ENCODE peak calls at places on chromosomes 2 and 18, in five cellular contexts. P is A549; F is tibial artery; J is colonic mucosa; I is CD4-positive, alpha-beta memory T cell. T is an unnamed sample.

GRCh38 chr2:113275556-113276215 is 3.0 kb downstream of the PAX8 start:
- DNase-seq in P (no peak), F (no peak), J (no peak), I (no peak), T (no peak)

GRCh38 chr18:41973989-41974388 is 19.0 kb downstream of the PIK3C3 start:
- DNase-seq in P (no peak), F (no peak), J (no peak), I (no peak), T (no peak)

GRCh38 chr18:61820842-61821241 is 72.0 kb downstream of the RNF152 start:
- DNase-seq in P (no peak), F (no peak), J (no peak), I (no peak), T (no peak)

GRCh38 chr2:234588054-234588430 is 91.2 kb upstream of the ARL4C start:
- DNase-seq in P (no peak), F (no peak), J (no peak), I (no peak), T (no peak)

GRCh38 chr2:186639939-186640338 is 50.1 kb downstream of the ITGAV start:
- DNase-seq in P (no peak), F (no peak), J (no peak), I (no peak), T (no peak)

GRCh38 chr2:64819774-64820688 is 166.3 kb upstream of the SERTAD2 start:
- DNase-seq in P (no peak), F (no peak), J (no peak), I (peak; percentile 65), T (peak; percentile 44)

GRCh38 chr18:38709122-38709521 is 1143.5 kb upstream of the CELF4 start:
- DNase-seq in P (no peak), F (no peak), J (no peak), I (no peak), T (no peak)

GRCh38 chr2:34159891-34160290 is 560.8 kb upstream of the FAM98A start:
- DNase-seq in P (no peak), F (no peak), J (no peak), I (no peak), T (no peak)

GRCh38 chr18:78769502-78770113 is 210.0 kb upstream of the SALL3 start:
- DNase-seq in P (no peak), F (no peak), J (peak; percentile 14), I (no peak), T (no peak)

GRCh38 chr18:9091066-9091476 is 11.4 kb upstream of the NDUFV2 start:
- DNase-seq in P (no peak), F (no peak), J (no peak), I (peak; percentile 86), T (no peak)

GRCh38 chr2:140288213-140288612 is 1508.0 kb upstream of the NXPH2 start:
- DNase-seq in P (no peak), F (no peak), J (no peak), I (no peak), T (no peak)

GRCh38 chr2:557635-558301 is 119.4 kb downstream of the TMEM18 start:
- DNase-seq in P (no peak), F (no peak), J (no peak), I (no peak), T (no peak)

GRCh38 chr2:10305715-10306114 is 3.0 kb downstream of the HPCAL1 start:
- DNase-seq in P (peak; percentile 47), F (no peak), J (no peak), I (peak; percentile 24), T (no peak)

GRCh38 chr18:14958701-14959100 is 210.7 kb downstream of the ANKRD30B start:
- DNase-seq in P (no peak), F (no peak), J (no peak), I (no peak), T (no peak)

GRCh38 chr2:160338891-160339290 is 138.8 kb upstream of the ITGB6 start:
- DNase-seq in P (no peak), F (peak; percentile 61), J (no peak), I (no peak), T (no peak)

GRCh38 chr2:213001285-213001910 is 150.0 kb downstream of the IKZF2 start:
- DNase-seq in P (no peak), F (no peak), J (no peak), I (no peak), T (no peak)

GRCh38 chr2:6881036-6881435 is 3.5 kb downstream of the RSAD2 start:
- DNase-seq in P (no peak), F (no peak), J (no peak), I (no peak), T (no peak)

GRCh38 chr18:32566960-32567359 is 96.3 kb upstream of the GAREM1 start:
- DNase-seq in P (no peak), F (no peak), J (peak; percentile 22), I (no peak), T (no peak)

GRCh38 chr2:189379287-189379630 is 62.0 kb upstream of the WDR75 start:
- DNase-seq in P (peak; percentile 27), F (no peak), J (no peak), I (no peak), T (no peak)

GRCh38 chr2:189406612-189407011 is 34.7 kb upstream of the WDR75 start:
- DNase-seq in P (no peak), F (no peak), J (no peak), I (no peak), T (no peak)

GRCh38 chr2:228703099-228703498 is 521.6 kb upstream of the SPHKAP start:
- DNase-seq in P (no peak), F (no peak), J (no peak), I (no peak), T (no peak)

GRCh38 chr2:215843579-215843978 is 169.8 kb downstream of the MREG start:
- DNase-seq in P (peak; percentile 37), F (peak; percentile 73), J (no peak), I (no peak), T (no peak)

GRCh38 chr18:62715829-62716678 is 713 bp downstream of the PHLPP1 start:
- DNase-seq in P (peak; percentile 53), F (peak; percentile 38), J (peak; percentile 57), I (peak; percentile 69), T (peak; percentile 46)

GRCh38 chr18:70464343-70465114 is 175.7 kb downstream of the SOCS6 start:
- DNase-seq in P (peak; percentile 75), F (peak; percentile 77), J (peak; percentile 81), I (peak; percentile 8), T (peak; percentile 35)

GRCh38 chr18:44602845-44603244 is 77.8 kb upstream of the SETBP1 start:
- DNase-seq in P (no peak), F (no peak), J (no peak), I (no peak), T (no peak)

GRCh38 chr2:200003444-200003843 is 48.1 kb downstream of the MAIP1 start:
- DNase-seq in P (no peak), F (no peak), J (no peak), I (no peak), T (no peak)

GRCh38 chr2:42238644-42239288 is 69.6 kb downstream of the EML4 start:
- DNase-seq in P (peak; percentile 76), F (no peak), J (peak; percentile 68), I (peak; percentile 51), T (no peak)

GRCh38 chr2:88709117-88709739 is 17.8 kb downstream of the RPIA start:
- DNase-seq in P (no peak), F (no peak), J (no peak), I (no peak), T (no peak)

GRCh38 chr2:168397629-168398028 is 58.4 kb upstream of the CERS6 start:
- DNase-seq in P (no peak), F (no peak), J (no peak), I (no peak), T (no peak)

GRCh38 chr2:239223330-239224248 is 177.2 kb downstream of the HDAC4 start:
- DNase-seq in P (no peak), F (peak; percentile 64), J (peak; percentile 74), I (no peak), T (no peak)

GRCh38 chr2:71070294-71071025 is 2.0 kb downstream of the NAGK start:
- DNase-seq in P (peak; percentile 70), F (no peak), J (no peak), I (no peak), T (no peak)

GRCh38 chr2:878245-878930 is 72.3 kb upstream of the SNTG2 start:
- DNase-seq in P (no peak), F (no peak), J (peak; percentile 14), I (no peak), T (no peak)

GRCh38 chr2:127657232-127657595 is 11.3 kb downstream of the GPR17 start:
- DNase-seq in P (no peak), F (no peak), J (no peak), I (no peak), T (no peak)

GRCh38 chr18:53148056-53148574 is 808.1 kb downstream of the DCC start:
- DNase-seq in P (no peak), F (no peak), J (no peak), I (no peak), T (no peak)

GRCh38 chr2:111100765-111101162 is 19.9 kb upstream of the BCL2L11 start:
- DNase-seq in P (peak; percentile 24), F (no peak), J (no peak), I (no peak), T (no peak)

GRCh38 chr2:7953184-7953583 is 728.7 kb upstream of the ID2 start:
- DNase-seq in P (no peak), F (no peak), J (no peak), I (no peak), T (no peak)

GRCh38 chr2:63772061-63772460 is 69.6 kb upstream of the UGP2 start:
- DNase-seq in P (no peak), F (no peak), J (no peak), I (no peak), T (no peak)

GRCh38 chr2:235827585-235827992 is 333.7 kb downstream of the AGAP1 start:
- DNase-seq in P (peak; percentile 45), F (no peak), J (no peak), I (no peak), T (no peak)

GRCh38 chr2:197870137-197870536 is 65.7 kb downstream of the PLCL1 start:
- DNase-seq in P (no peak), F (no peak), J (no peak), I (no peak), T (no peak)
- H3K4me1 ChIP-seq in P (no peaks in the 10 kb centered on the region), F (no peaks in the 10 kb centered on the region), J (no peaks in the 10 kb centered on the region), I (peaks cover 58% of the 10 kb centered on the region), T (peaks cover 27% of the 10 kb centered on the region)

GRCh38 chr2:46962751-46963150 is 47.1 kb upstream of the MCFD2 start:
- DNase-seq in P (no peak), F (no peak), J (no peak), I (no peak), T (no peak)
- H3K4me1 ChIP-seq in P (peaks cover 62% of the 10 kb centered on the region), F (peaks cover 4% of the 10 kb centered on the region), J (peaks cover 1% of the 10 kb centered on the region), I (no peaks in the 10 kb centered on the region), T (no peaks in the 10 kb centered on the region)

GRCh38 chr2:32425719-32426141 is 68.9 kb downstream of the BIRC6 start:
- DNase-seq in P (no peak), F (no peak), J (no peak), I (no peak), T (no peak)
- H3K4me1 ChIP-seq in P (peaks cover 41% of the 10 kb centered on the region), F (no peaks in the 10 kb centered on the region), J (no peaks in the 10 kb centered on the region), I (peaks cover 60% of the 10 kb centered on the region), T (peaks cover 16% of the 10 kb centered on the region)

GRCh38 chr2:217944923-217945322 is 57.9 kb downstream of the TNS1 start:
- DNase-seq in P (no peak), F (no peak), J (no peak), I (no peak), T (no peak)
- H3K4me1 ChIP-seq in P (peaks cover 27% of the 10 kb centered on the region), F (peaks cover under 1% of the 10 kb centered on the region), J (no peaks in the 10 kb centered on the region), I (no peaks in the 10 kb centered on the region), T (no peaks in the 10 kb centered on the region)

DNA sequence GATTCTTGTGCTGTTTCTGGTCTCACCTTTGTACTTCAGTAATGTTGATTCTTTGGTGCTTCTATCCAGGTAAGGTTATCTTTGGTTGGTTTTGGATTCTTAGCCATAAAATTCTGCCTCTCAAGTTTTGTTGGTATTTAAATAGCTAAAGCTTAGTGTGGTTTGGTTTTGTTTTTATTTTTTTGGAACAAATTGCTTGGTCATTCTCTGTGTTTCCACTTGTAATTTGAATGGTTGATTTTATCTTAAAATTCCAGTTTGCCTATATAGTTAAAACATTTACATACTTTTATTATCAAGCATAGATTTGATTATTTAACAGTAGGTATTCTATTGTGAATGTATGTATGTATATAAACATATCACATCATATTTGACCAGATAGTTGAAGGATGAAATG is 6.6 kb downstream of the NCOA1 start:
- DNase-seq in P (no peak), F (no peak), J (no peak), I (no peak), T (no peak)
- H3K4me1 ChIP-seq in P (peaks cover 2% of the 10 kb centered on the region), F (no peaks in the 10 kb centered on the region), J (no peaks in the 10 kb centered on the region), I (peaks cover 54% of the 10 kb centered on the region), T (peaks cover 21% of the 10 kb centered on the region)